ENCODE peak calls at places on chromosome 9, in nine cellular contexts. N, U, H, Z, I, E, B, W and M are unnamed samples. For H3K36me3 and H3K4me1, the result is how much of the 10 kb centered on the place peaks cover.

GRCh38 chr9:128470560-128470959 is 14.8 kb downstream of the ODF2 start:
- DNase-seq in Z (no peak), N (peak), I (no peak), W (no peak), H (no peak), U (no peak), E (no peak), B (peak), M (no peak)

GRCh38 chr9:129889461-129889935 is 54.2 kb downstream of the USP20 start:
- DNase-seq in N (no peak), Z (no peak), W (no peak), I (no peak), H (no peak), U (no peak), E (no peak), B (no peak), M (no peak)

GRCh38 chr9:113511856-113512761 is 48.6 kb downstream of the RGS3 start:
- DNase-seq in H (peak), N (no peak), I (no peak), B (peak), W (no peak), Z (no peak), E (peak), U (no peak), M (no peak)

GRCh38 chr9:74133921-74134320 is 363.2 kb upstream of the RORB start:
- DNase-seq in N (no peak), U (no peak), I (no peak), B (no peak), E (no peak), W (no peak), Z (no peak), H (no peak), M (no peak)

GRCh38 chr9:114285166-114285867 is 37.6 kb upstream of the ORM1 start:
- DNase-seq in E (no peak), N (peak), H (no peak), B (peak), W (peak), U (no peak), Z (no peak), I (no peak), M (peak)

GRCh38 chr9:35868972-35869371 is 1.2 kb downstream of the OR13J1 start:
- DNase-seq in B (no peak), U (no peak), I (no peak), W (no peak), E (no peak), H (no peak), N (no peak), Z (no peak), M (no peak)

GRCh38 chr9:85268024-85268610 is 473.6 kb downstream of the AGTPBP1 start:
- DNase-seq in W (no peak), B (no peak), N (no peak), Z (no peak), H (no peak), I (no peak), E (no peak), U (no peak), M (no peak)

GRCh38 chr9:17063535-17064135 is 71.2 kb upstream of the CNTLN start:
- DNase-seq in H (no peak), Z (peak), W (no peak), I (peak), E (peak), U (no peak), B (peak), N (no peak), M (no peak)

GRCh38 chr9:112809351-112809848 is 58.8 kb downstream of the SNX30 start:
- DNase-seq in W (no peak), H (no peak), B (no peak), I (no peak), U (no peak), Z (no peak), N (no peak), E (peak), M (no peak)

GRCh38 chr9:10059044-10059443 is 553.8 kb downstream of the PTPRD start:
- DNase-seq in W (no peak), B (peak), N (no peak), Z (no peak), E (no peak), U (no peak), I (no peak), H (no peak), M (no peak)

GRCh38 chr9:119844431-119844830 is 475.2 kb upstream of the BRINP1 start:
- DNase-seq in H (no peak), W (no peak), U (no peak), E (no peak), N (no peak), Z (no peak), B (no peak), I (no peak), M (no peak)

GRCh38 chr9:109907810-109908458 is 127.9 kb downstream of the PALM2AKAP2 start:
- DNase-seq in E (peak), W (no peak), B (no peak), H (no peak), Z (no peak), N (no peak), U (no peak), I (no peak), M (no peak)

GRCh38 chr9:126788631-126789349 is 16.1 kb upstream of the ZBTB43 start:
- DNase-seq in U (no peak), B (peak), N (no peak), I (no peak), E (no peak), W (no peak), H (no peak), Z (no peak), M (no peak)

GRCh38 chr9:20012232-20012631 is 223.4 kb upstream of the SLC24A2 start:
- DNase-seq in B (no peak), Z (no peak), N (no peak), W (no peak), I (no peak), H (no peak), E (no peak), U (no peak), M (no peak)

GRCh38 chr9:73180373-73180772 is 28.7 kb downstream of the ANXA1 start:
- DNase-seq in I (no peak), E (no peak), B (peak), Z (no peak), W (no peak), U (no peak), H (no peak), N (no peak), M (no peak)

GRCh38 chr9:97982719-97983523 is at the start of gene ANP32B:
- DNase-seq in Z (peak), W (peak), H (peak), I (peak), B (peak), E (peak), N (peak), U (peak), M (peak)

GRCh38 chr9:98219794-98220370 is 27.4 kb upstream of the CORO2A start:
- DNase-seq in H (no peak), U (no peak), N (peak), B (no peak), E (no peak), W (no peak), Z (no peak), I (no peak), M (no peak)

GRCh38 chr9:70677336-70677735 is 262.9 kb upstream of the KLF9 start:
- DNase-seq in I (no peak), Z (no peak), H (no peak), N (no peak), U (no peak), B (peak), E (no peak), W (no peak), M (no peak)

GRCh38 chr9:77435688-77436087 is 212.4 kb downstream of the GNA14 start:
- DNase-seq in U (no peak), B (peak), H (no peak), E (no peak), I (no peak), Z (no peak), W (no peak), N (no peak), M (no peak)

GRCh38 chr9:125742657-125743056 is 4.5 kb upstream of the PBX3 start:
- DNase-seq in Z (no peak), I (no peak), W (no peak), U (no peak), H (no peak), E (no peak), B (no peak), N (no peak), M (no peak)
- H3K36me3 ChIP-seq in Z (under half), I (under half), W (under half), U (under half), H (under half), E (under half), B (under half), N (under half), M (under half)

GRCh38 chr9:121703014-121703734 is 51.7 kb downstream of the DAB2IP start:
- DNase-seq in I (no peak), U (no peak), Z (no peak), H (no peak), N (no peak), W (no peak), E (no peak), B (no peak), M (peak)
- TF ChIP-seq CTCF in I (peak), U (peak), Z (no peak), H (no peak), N (no peak), W (no peak), E (peak), B (no peak), M (no peak)

GRCh38 chr9:33227741-33228140 is 12.2 kb upstream of the SPINK4 start:
- DNase-seq in N (no peak), I (no peak), U (no peak), W (no peak), Z (no peak), B (no peak), H (no peak), E (no peak), M (no peak)
- H3K4me1 ChIP-seq in N (under half), I (under half), U (under half), W (under half), Z (under half), B (under half), H (under half), E (under half), M (under half)

GRCh38 chr9:131173995-131174394 is 48.6 kb downstream of the NUP214 start:
- DNase-seq in H (no peak), B (no peak), N (no peak), I (no peak), Z (no peak), E (no peak), U (no peak), W (no peak), M (no peak)

GRCh38 chr9:131167936-131168335 is 42.5 kb downstream of the NUP214 start:
- DNase-seq in U (no peak), W (no peak), B (no peak), E (no peak), I (no peak), Z (no peak), H (no peak), N (no peak), M (no peak)

GRCh38 chr9:131165523-131165922 is 40.1 kb downstream of the NUP214 start:
- DNase-seq in B (no peak), U (no peak), Z (no peak), E (no peak), I (no peak), N (no peak), H (no peak), W (no peak), M (no peak)

GRCh38 chr9:131167146-131167692 is 41.8 kb downstream of the NUP214 start:
- DNase-seq in I (no peak), W (no peak), E (no peak), H (no peak), N (no peak), B (no peak), Z (no peak), U (no peak), M (no peak)

GRCh38 chr9:131169567-131169966 is 44.2 kb downstream of the NUP214 start:
- DNase-seq in I (no peak), W (no peak), N (no peak), E (no peak), U (no peak), B (no peak), Z (no peak), H (no peak), M (no peak)
- H3K36me3 ChIP-seq in I (under half), W (under half), N (under half), E (half or more), U (under half), B (under half), Z (under half), H (under half), M (under half)